ENCODE peak calls at places on chromosome 20, in four cellular contexts. One of them, this sample, is unnamed.

GRCh38 chr20:48986899-48987298 is 59.2 kb upstream of the CSE1L start:
- DNase-seq in K562: peak
- DNase-seq in HepG2: peak
- DNase-seq in GM12878: no peak
- DNase-seq in this sample: peak

GRCh38 chr20:43584448-43585138 is 6.1 kb upstream of the IFT52 start:
- DNase-seq in HepG2: peak
- DNase-seq in GM12878: no peak
- DNase-seq in K562: no peak
- DNase-seq in this sample: no peak

GRCh38 chr20:40632346-40632976 is 56.6 kb downstream of the MAFB start:
- DNase-seq in K562: no peak
- DNase-seq in GM12878: no peak
- DNase-seq in HepG2: no peak
- DNase-seq in this sample: no peak

GRCh38 chr20:25055711-25056492 is 2.0 kb downstream of the ACSS1 start:
- DNase-seq in GM12878: no peak
- DNase-seq in K562: peak
- DNase-seq in HepG2: no peak
- DNase-seq in this sample: no peak

GRCh38 chr20:3808141-3808479 is 12.0 kb downstream of the CDC25B start:
- DNase-seq in GM12878: no peak
- DNase-seq in K562: no peak
- DNase-seq in HepG2: peak
- DNase-seq in this sample: peak

GRCh38 chr20:21353236-21353635 is 44.1 kb downstream of the NKX2-4 start:
- DNase-seq in K562: no peak
- DNase-seq in HepG2: no peak
- DNase-seq in GM12878: no peak
- DNase-seq in this sample: no peak

GRCh38 chr20:17822039-17822438 is 122.3 kb downstream of the BANF2 start:
- DNase-seq in K562: no peak
- DNase-seq in GM12878: no peak
- DNase-seq in HepG2: peak
- DNase-seq in this sample: no peak

GRCh38 chr20:24866008-24866407 is 83.1 kb upstream of the CST7 start:
- DNase-seq in GM12878: no peak
- DNase-seq in HepG2: no peak
- DNase-seq in K562: no peak
- DNase-seq in this sample: no peak

GRCh38 chr20:51541189-51542032 is 1.1 kb downstream of the NFATC2 start:
- DNase-seq in HepG2: peak
- DNase-seq in GM12878: no peak
- DNase-seq in K562: peak
- DNase-seq in this sample: no peak

DNA sequence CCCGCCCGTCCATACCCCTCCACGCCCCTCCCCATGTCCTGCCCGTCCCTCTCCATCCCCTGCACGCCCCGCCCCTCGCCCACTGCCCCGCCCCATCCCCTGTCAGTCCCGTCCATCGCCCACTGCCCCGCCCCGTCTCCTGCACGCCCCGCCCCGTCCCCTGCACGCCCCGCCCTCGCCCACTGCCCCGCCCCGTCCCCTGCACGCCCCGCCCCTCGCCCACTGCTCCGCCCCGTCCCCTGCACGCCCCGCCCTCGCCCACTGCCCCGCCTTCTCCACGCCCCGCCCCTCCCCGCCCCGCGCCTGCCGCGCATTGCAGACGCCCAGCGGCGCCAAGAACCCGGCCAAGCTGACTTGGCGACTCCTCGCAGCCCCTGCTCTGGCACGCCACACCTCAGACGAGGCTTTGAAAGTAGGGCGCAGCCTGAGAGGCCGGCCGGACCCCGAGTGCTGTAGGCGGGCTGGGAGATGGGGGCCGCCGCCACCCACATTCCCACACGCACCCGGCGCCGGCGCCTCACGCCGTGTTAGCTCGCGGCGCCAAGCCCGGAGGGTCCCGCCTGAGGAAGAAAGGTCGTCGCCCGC is at the start of gene RAD21L1:
- DNase-seq in GM12878: no peak
- DNase-seq in HepG2: no peak
- DNase-seq in K562: peak
- DNase-seq in this sample: peak
- TF ChIP-seq CHD4 in GM12878: no peak
- TF ChIP-seq CHD4 in HepG2: no peak
- TF ChIP-seq CHD4 in K562: no peak
- TF ChIP-seq CHD4 in this sample: peak

GRCh38 chr20:61324906-61325305 is 72.8 kb downstream of the CDH4 start:
- DNase-seq in K562: no peak
- DNase-seq in GM12878: no peak
- DNase-seq in HepG2: no peak
- DNase-seq in this sample: no peak
- TF ChIP-seq CHD4 in K562: no peak
- TF ChIP-seq CHD4 in GM12878: no peak
- TF ChIP-seq CHD4 in HepG2: no peak
- TF ChIP-seq CHD4 in this sample: no peak

DNA sequence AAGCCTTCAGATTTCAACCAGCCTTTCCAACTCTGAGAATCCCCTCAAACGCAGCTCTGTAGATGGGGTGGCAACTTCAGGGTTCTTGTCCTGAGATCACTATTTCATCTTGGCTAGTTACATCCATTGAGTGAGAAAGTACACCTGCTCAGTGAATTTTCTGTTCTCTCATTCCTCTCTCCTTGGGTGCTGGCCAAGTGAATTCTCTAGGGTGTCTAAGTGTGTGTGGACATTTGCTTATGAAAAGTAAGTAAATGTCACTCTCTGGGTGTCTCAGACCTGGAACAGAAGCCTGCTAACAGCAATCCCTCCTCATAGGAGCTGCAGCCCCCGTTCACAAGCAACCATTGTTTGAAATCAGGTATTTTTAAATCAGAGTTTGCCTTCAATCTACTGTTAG is 3.8 kb downstream of the RIN2 start:
- DNase-seq in HepG2: no peak
- DNase-seq in GM12878: no peak
- DNase-seq in K562: no peak
- DNase-seq in this sample: no peak
- TF ChIP-seq CHD4 in HepG2: no peak
- TF ChIP-seq CHD4 in GM12878: no peak
- TF ChIP-seq CHD4 in K562: no peak
- TF ChIP-seq CHD4 in this sample: no peak

GRCh38 chr20:38751360-38751976 is 3.2 kb downstream of the ACTR5 start:
- DNase-seq in K562: peak
- DNase-seq in HepG2: peak
- DNase-seq in GM12878: no peak
- DNase-seq in this sample: peak
- TF ChIP-seq CHD4 in K562: no peak
- TF ChIP-seq CHD4 in HepG2: no peak
- TF ChIP-seq CHD4 in GM12878: no peak
- TF ChIP-seq CHD4 in this sample: no peak

GRCh38 chr20:58498445-58499068 is 16.6 kb downstream of the APCDD1L start:
- DNase-seq in GM12878: no peak
- DNase-seq in K562: no peak
- DNase-seq in HepG2: no peak
- DNase-seq in this sample: no peak
- TF ChIP-seq CHD4 in GM12878: no peak
- TF ChIP-seq CHD4 in K562: no peak
- TF ChIP-seq CHD4 in HepG2: no peak
- TF ChIP-seq CHD4 in this sample: no peak

DNA sequence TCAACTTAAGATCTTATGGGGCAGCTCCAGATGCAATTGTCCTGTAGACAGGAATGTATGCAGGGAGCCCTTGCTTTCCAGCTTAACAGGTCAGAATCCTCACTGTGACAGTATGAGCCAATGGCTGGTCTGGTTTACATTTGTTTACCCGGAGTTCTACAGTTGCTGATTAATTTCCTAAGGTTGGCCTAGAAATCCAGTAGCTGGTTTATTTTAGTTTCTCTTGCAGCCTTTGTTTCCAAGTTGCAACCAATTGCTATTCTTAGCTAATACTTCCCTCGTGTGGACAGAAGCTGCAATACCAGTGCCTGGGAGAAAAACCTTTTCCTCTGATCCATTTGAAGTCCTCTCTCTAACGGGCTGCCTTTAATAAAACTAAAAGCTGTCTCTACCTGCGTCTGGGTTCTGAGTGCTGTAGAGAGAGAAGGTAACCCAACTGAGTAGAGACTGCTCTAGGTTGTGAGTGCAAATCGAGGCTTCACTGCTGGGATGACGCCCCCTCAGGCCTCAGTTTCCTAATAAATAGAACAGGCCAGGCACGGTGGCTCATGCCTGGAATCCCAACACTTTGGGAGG is 45.9 kb downstream of the ZNF217 start:
- DNase-seq in GM12878: peak
- DNase-seq in K562: peak
- DNase-seq in HepG2: peak
- DNase-seq in this sample: peak
- TF ChIP-seq CHD4 in GM12878: no peak
- TF ChIP-seq CHD4 in K562: no peak
- TF ChIP-seq CHD4 in HepG2: no peak
- TF ChIP-seq CHD4 in this sample: no peak